ENCODE peak calls at places on chromosomes 16 and 17, in eight cellular contexts. W is H1, X is KG1, T is Ammon's horn, F is H4, I is H7, A is dorsolateral prefrontal cortex, O is NCI-H345. B is an unnamed sample.

GRCh38 chr16:79982356-79982755 is 381.8 kb upstream of the MAF start:
- DNase-seq in W (no peak), O (no peak), T (peak; percentile 64), A (no peak), I (no peak), F (no peak), X (no peak), B (no peak)

GRCh38 chr16:9723136-9723535 is 459.1 kb downstream of the GRIN2A start:
- DNase-seq in X (no peak), I (no peak), F (no peak), T (no peak), O (no peak), W (no peak), A (no peak), B (no peak)

GRCh38 chr17:66691644-66692500 is 143.0 kb upstream of the CACNG5 start:
- DNase-seq in I (no peak), O (peak; percentile 39), W (no peak), F (peak; percentile 45), T (peak; percentile 56), X (no peak), A (no peak), B (no peak)

GRCh38 chr16:53732296-53732929 is 28.5 kb downstream of the FTO start:
- DNase-seq in W (no peak), A (no peak), T (no peak), F (no peak), O (no peak), I (no peak), X (no peak), B (no peak)

GRCh38 chr16:85312642-85313540 is 200.6 kb upstream of the CIBAR2 start:
- DNase-seq in A (no peak), I (peak; percentile 80), T (no peak), O (no peak), F (no peak), W (peak; percentile 60), X (no peak), B (no peak)

GRCh38 chr17:67043283-67043682 is 1.1 kb upstream of the CACNG1 start:
- DNase-seq in F (no peak), W (no peak), T (no peak), O (no peak), X (no peak), A (no peak), I (no peak), B (no peak)

GRCh38 chr17:38702166-38702899 is 2.7 kb upstream of the MLLT6 start:
- DNase-seq in O (peak; percentile 85), I (peak; percentile 94), X (peak; percentile 79), A (peak; percentile 81), F (peak; percentile 79), T (peak; percentile 78), W (peak; percentile 81), B (peak; percentile 91)

GRCh38 chr17:62049299-62049698 is 15.8 kb downstream of the MED13 start:
- DNase-seq in A (no peak), I (no peak), F (no peak), X (no peak), T (no peak), O (no peak), W (no peak), B (no peak)

GRCh38 chr16:56631197-56631596 is 1.3 kb upstream of the MT1M start:
- DNase-seq in I (no peak), A (no peak), X (no peak), F (no peak), W (no peak), T (no peak), O (no peak), B (no peak)

GRCh38 chr17:49703557-49704277 is 4.0 kb downstream of the SLC35B1 start:
- DNase-seq in T (peak; percentile 72), W (no peak), I (peak; percentile 63), X (no peak), F (peak; percentile 53), A (peak; percentile 38), O (peak; percentile 0), B (no peak)

GRCh38 chr16:17529982-17530760 is 59.4 kb upstream of the XYLT1 start:
- DNase-seq in F (no peak), T (no peak), O (no peak), A (no peak), W (no peak), X (no peak), I (no peak), B (no peak)

B was measured in heart right ventricle.